ENCODE peak calls at places on chromosome 18, in four cellular contexts. One of them, this sample, is unnamed. For H3K9me3, the result is how much of the 10 kb centered on the place peaks cover.

GRCh38 chr18:70848329-70848728 is 559.5 kb downstream of the SOCS6 start:
- DNase-seq in right lobe of liver: no peak
- DNase-seq in neural progenitor cell: no peak
- DNase-seq in body of pancreas: no peak
- DNase-seq in this sample: no peak

GRCh38 chr18:79805211-79805862 is 7.6 kb downstream of the KCNG2 start:
- DNase-seq in neural progenitor cell: no peak
- DNase-seq in right lobe of liver: no peak
- DNase-seq in body of pancreas: no peak
- DNase-seq in this sample: no peak

GRCh38 chr18:22102948-22103663 is 66.3 kb upstream of the GATA6 start:
- DNase-seq in neural progenitor cell: no peak
- DNase-seq in body of pancreas: no peak
- DNase-seq in right lobe of liver: peak
- DNase-seq in this sample: no peak

GRCh38 chr18:36355511-36355910 is 58.0 kb downstream of the FHOD3 start:
- DNase-seq in neural progenitor cell: no peak
- DNase-seq in body of pancreas: no peak
- DNase-seq in right lobe of liver: no peak
- DNase-seq in this sample: no peak

GRCh38 chr18:48800479-48800876 is 150.3 kb downstream of the SMAD7 start:
- DNase-seq in neural progenitor cell: no peak
- DNase-seq in body of pancreas: peak
- DNase-seq in right lobe of liver: peak
- DNase-seq in this sample: peak

GRCh38 chr18:9696701-9697100 is 11.4 kb upstream of the RAB31 start:
- DNase-seq in body of pancreas: no peak
- DNase-seq in right lobe of liver: peak
- DNase-seq in neural progenitor cell: no peak
- DNase-seq in this sample: no peak

GRCh38 chr18:58942486-58942885 is 77.8 kb downstream of the ZNF532 start:
- DNase-seq in right lobe of liver: no peak
- DNase-seq in body of pancreas: no peak
- DNase-seq in neural progenitor cell: no peak
- DNase-seq in this sample: no peak

GRCh38 chr18:65091737-65092329 is 659.0 kb upstream of the CDH7 start:
- DNase-seq in neural progenitor cell: peak
- DNase-seq in right lobe of liver: no peak
- DNase-seq in body of pancreas: peak
- DNase-seq in this sample: no peak

GRCh38 chr18:35063875-35064274 is 22.7 kb downstream of the MAPRE2 start:
- DNase-seq in right lobe of liver: no peak
- DNase-seq in neural progenitor cell: no peak
- DNase-seq in body of pancreas: peak
- DNase-seq in this sample: no peak

GRCh38 chr18:69490813-69491212 is 90.1 kb downstream of the DOK6 start:
- DNase-seq in right lobe of liver: no peak
- DNase-seq in neural progenitor cell: no peak
- DNase-seq in body of pancreas: no peak
- DNase-seq in this sample: no peak

GRCh38 chr18:46659484-46659883 is 2.5 kb upstream of the LOXHD1 start:
- DNase-seq in body of pancreas: no peak
- DNase-seq in neural progenitor cell: no peak
- DNase-seq in right lobe of liver: no peak
- DNase-seq in this sample: no peak

GRCh38 chr18:74219056-74219455 is 70.7 kb downstream of the TIMM21 start:
- DNase-seq in body of pancreas: no peak
- DNase-seq in right lobe of liver: no peak
- DNase-seq in neural progenitor cell: no peak
- DNase-seq in this sample: no peak

GRCh38 chr18:346607-347006 is 78.8 kb upstream of the THOC1 start:
- DNase-seq in body of pancreas: no peak
- DNase-seq in right lobe of liver: no peak
- DNase-seq in neural progenitor cell: no peak
- DNase-seq in this sample: no peak

GRCh38 chr18:57353940-57354461 is 1.6 kb downstream of the ST8SIA3 start:
- DNase-seq in right lobe of liver: peak
- DNase-seq in neural progenitor cell: peak
- DNase-seq in body of pancreas: peak
- DNase-seq in this sample: no peak

GRCh38 chr18:77206676-77207370 is 42.8 kb upstream of the GALR1 start:
- DNase-seq in body of pancreas: no peak
- DNase-seq in neural progenitor cell: no peak
- DNase-seq in right lobe of liver: no peak
- DNase-seq in this sample: no peak

GRCh38 chr18:76889086-76889699 is 66.8 kb downstream of the ZNF236 start:
- DNase-seq in body of pancreas: no peak
- DNase-seq in neural progenitor cell: peak
- DNase-seq in right lobe of liver: no peak
- DNase-seq in this sample: no peak

GRCh38 chr18:21163647-21164625 is 52.3 kb upstream of the ROCK1 start:
- DNase-seq in body of pancreas: no peak
- DNase-seq in right lobe of liver: no peak
- DNase-seq in neural progenitor cell: no peak
- DNase-seq in this sample: no peak

GRCh38 chr18:2111456-2111855 is 459.8 kb downstream of the METTL4 start:
- DNase-seq in body of pancreas: no peak
- DNase-seq in neural progenitor cell: no peak
- DNase-seq in right lobe of liver: no peak
- DNase-seq in this sample: no peak

GRCh38 chr18:60676807-60677206 is 304.2 kb upstream of the MC4R start:
- DNase-seq in right lobe of liver: no peak
- DNase-seq in body of pancreas: no peak
- DNase-seq in neural progenitor cell: peak
- DNase-seq in this sample: no peak

GRCh38 chr18:62925031-62925688 is 209.8 kb downstream of the PHLPP1 start:
- DNase-seq in right lobe of liver: no peak
- DNase-seq in neural progenitor cell: no peak
- DNase-seq in body of pancreas: no peak
- DNase-seq in this sample: no peak

GRCh38 chr18:54742654-54743053 is 85.6 kb upstream of the RAB27B start:
- DNase-seq in right lobe of liver: peak
- DNase-seq in neural progenitor cell: no peak
- DNase-seq in body of pancreas: peak
- DNase-seq in this sample: no peak

GRCh38 chr18:1057367-1057766 is 152.7 kb downstream of the ADCYAP1 start:
- DNase-seq in right lobe of liver: no peak
- DNase-seq in neural progenitor cell: no peak
- DNase-seq in body of pancreas: no peak
- DNase-seq in this sample: no peak

GRCh38 chr18:11121426-11121825 is 27.9 kb downstream of the PIEZO2 start:
- DNase-seq in neural progenitor cell: no peak
- DNase-seq in right lobe of liver: no peak
- DNase-seq in body of pancreas: no peak
- DNase-seq in this sample: no peak

GRCh38 chr18:50666536-50666935 is 106.6 kb downstream of the MAPK4 start:
- DNase-seq in neural progenitor cell: no peak
- DNase-seq in right lobe of liver: no peak
- DNase-seq in body of pancreas: no peak
- DNase-seq in this sample: no peak

GRCh38 chr18:50663626-50664441 is 103.9 kb downstream of the MAPK4 start:
- DNase-seq in body of pancreas: no peak
- DNase-seq in right lobe of liver: no peak
- DNase-seq in neural progenitor cell: no peak
- DNase-seq in this sample: no peak

GRCh38 chr18:50662775-50663383 is 103.0 kb downstream of the MAPK4 start:
- DNase-seq in body of pancreas: no peak
- DNase-seq in right lobe of liver: no peak
- DNase-seq in neural progenitor cell: peak
- DNase-seq in this sample: no peak

GRCh38 chr18:50665015-50665414 is 105.1 kb downstream of the MAPK4 start:
- DNase-seq in body of pancreas: no peak
- DNase-seq in right lobe of liver: no peak
- DNase-seq in neural progenitor cell: no peak
- DNase-seq in this sample: no peak

GRCh38 chr18:50665519-50665918 is 105.6 kb downstream of the MAPK4 start:
- DNase-seq in body of pancreas: no peak
- DNase-seq in right lobe of liver: no peak
- DNase-seq in neural progenitor cell: no peak
- DNase-seq in this sample: no peak
- H3K9me3 ChIP-seq in body of pancreas: under half
- H3K9me3 ChIP-seq in right lobe of liver: under half
- H3K9me3 ChIP-seq in neural progenitor cell: under half
- H3K9me3 ChIP-seq in this sample: under half

GRCh38 chr18:56003651-56004050 is 415.7 kb upstream of the TCF4 start:
- DNase-seq in neural progenitor cell: peak
- DNase-seq in body of pancreas: no peak
- DNase-seq in right lobe of liver: no peak
- DNase-seq in this sample: no peak
- H3K9me3 ChIP-seq in neural progenitor cell: under half
- H3K9me3 ChIP-seq in body of pancreas: under half
- H3K9me3 ChIP-seq in right lobe of liver: under half
- H3K9me3 ChIP-seq in this sample: under half

DNA sequence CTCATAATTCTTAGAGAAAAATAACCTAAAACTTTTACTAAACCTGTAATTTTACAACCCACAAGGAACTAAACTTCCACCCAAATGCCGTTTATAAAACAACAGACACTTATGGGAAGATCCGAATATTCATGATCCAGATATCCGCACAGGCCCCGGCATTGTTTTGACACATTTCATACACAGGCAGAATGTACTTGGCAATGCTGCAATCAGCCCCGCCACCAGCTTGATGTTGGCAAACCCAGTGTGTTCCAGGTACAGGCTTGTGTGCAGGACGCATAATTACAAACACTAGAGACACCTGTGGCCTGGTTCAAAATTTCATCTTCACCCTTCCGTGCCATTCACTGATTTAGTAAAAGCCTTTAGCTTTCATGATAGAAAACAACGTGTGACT is 393.0 kb upstream of the SALL3 start:
- DNase-seq in neural progenitor cell: no peak
- DNase-seq in right lobe of liver: no peak
- DNase-seq in body of pancreas: no peak
- DNase-seq in this sample: no peak
- H3K9me3 ChIP-seq in neural progenitor cell: under half
- H3K9me3 ChIP-seq in right lobe of liver: under half
- H3K9me3 ChIP-seq in body of pancreas: under half
- H3K9me3 ChIP-seq in this sample: under half

DNA sequence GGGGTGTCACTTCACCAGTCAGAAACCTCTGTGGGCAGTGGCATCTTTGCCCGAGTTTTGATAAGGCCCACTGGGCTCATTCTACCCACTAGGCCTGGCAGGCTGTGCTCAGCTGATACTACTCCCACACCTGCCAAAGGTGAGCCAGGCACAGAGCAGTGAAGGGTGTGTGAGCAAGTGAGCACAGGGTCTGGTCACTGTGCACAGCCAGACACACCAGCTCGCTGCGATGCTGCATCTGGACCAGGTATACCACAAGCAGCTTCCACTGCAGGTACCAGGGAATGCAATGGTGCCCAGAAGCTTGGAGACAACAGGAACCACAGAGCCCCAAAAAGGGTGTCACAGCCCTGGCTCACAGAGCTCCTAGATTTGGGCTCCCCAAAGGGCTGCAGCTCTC is 40.6 kb upstream of the CBLN2 start:
- DNase-seq in neural progenitor cell: no peak
- DNase-seq in right lobe of liver: no peak
- DNase-seq in body of pancreas: no peak
- DNase-seq in this sample: no peak
- H3K9me3 ChIP-seq in neural progenitor cell: under half
- H3K9me3 ChIP-seq in right lobe of liver: under half
- H3K9me3 ChIP-seq in body of pancreas: under half
- H3K9me3 ChIP-seq in this sample: under half

This sample was measured in T-helper 17 cell.